ENCODE peak calls at places on chromosomes 13 and 19, in nine cellular contexts. X is GM23338, Y is A549, T is HCT116, F is Panc1, N is SK-N-SH, H is K562, M is HepG2, Z is GM12878. S is an unnamed sample.

GRCh38 chr13:51977606-51978005 is 33.6 kb downstream of the ATP7B start:
- DNase-seq in N (no peak), Y (no peak), X (no peak), F (no peak), Z (no peak), M (no peak), T (no peak), H (no peak), S (no peak)

GRCh38 chr13:40786568-40786996 is 2.8 kb upstream of the SLC25A15 start:
- DNase-seq in Z (no peak), F (no peak), T (no peak), X (no peak), Y (no peak), M (peak), N (no peak), H (peak), S (no peak)

GRCh38 chr19:55809381-55810058 is 22.3 kb downstream of the NLRP11 start:
- DNase-seq in M (peak), F (peak), Z (no peak), N (peak), T (peak), Y (peak), H (peak), X (peak), S (peak)

GRCh38 chr19:34145741-34146202 is 26.5 kb upstream of the LSM14A start:
- DNase-seq in F (no peak), M (peak), N (peak), Y (peak), T (peak), X (peak), Z (no peak), H (peak), S (peak)

GRCh38 chr19:29596080-29596479 is 10.0 kb upstream of the POP4 start:
- DNase-seq in N (no peak), H (peak), X (no peak), F (no peak), Z (no peak), M (no peak), Y (no peak), T (no peak), S (no peak)

GRCh38 chr13:93723316-93723715 is 496.7 kb downstream of the GPC6 start:
- DNase-seq in H (no peak), X (no peak), N (no peak), T (no peak), M (no peak), F (no peak), Z (no peak), Y (no peak), S (no peak)

GRCh38 chr19:18910010-18910409 is 9.2 kb downstream of the COPE start:
- DNase-seq in M (no peak), F (no peak), Y (no peak), Z (no peak), X (no peak), T (no peak), N (no peak), H (no peak), S (no peak)

GRCh38 chr13:32117696-32118095 is 86.1 kb downstream of the FRY start:
- DNase-seq in F (no peak), X (no peak), H (no peak), Z (no peak), Y (no peak), N (no peak), T (no peak), M (no peak), S (peak)

GRCh38 chr19:18663940-18664530 is 19.4 kb upstream of the CRTC1 start:
- DNase-seq in Z (no peak), N (no peak), M (no peak), Y (no peak), F (no peak), X (no peak), T (no peak), H (no peak), S (no peak)

GRCh38 chr13:73210218-73210883 is 151.5 kb downstream of the KLF5 start:
- DNase-seq in T (peak), Y (peak), F (no peak), Z (no peak), N (no peak), X (no peak), H (no peak), M (peak), S (no peak)

GRCh38 chr19:46745521-46746280 is at the start of gene FKRP:
- DNase-seq in T (no peak), Z (no peak), F (no peak), X (peak), N (peak), M (no peak), H (peak), Y (no peak), S (peak)

GRCh38 chr19:17073869-17074627 is 1.2 kb downstream of the HAUS8 start:
- DNase-seq in Z (no peak), M (no peak), H (peak), Y (no peak), T (no peak), F (no peak), N (no peak), X (peak), S (no peak)

DNA sequence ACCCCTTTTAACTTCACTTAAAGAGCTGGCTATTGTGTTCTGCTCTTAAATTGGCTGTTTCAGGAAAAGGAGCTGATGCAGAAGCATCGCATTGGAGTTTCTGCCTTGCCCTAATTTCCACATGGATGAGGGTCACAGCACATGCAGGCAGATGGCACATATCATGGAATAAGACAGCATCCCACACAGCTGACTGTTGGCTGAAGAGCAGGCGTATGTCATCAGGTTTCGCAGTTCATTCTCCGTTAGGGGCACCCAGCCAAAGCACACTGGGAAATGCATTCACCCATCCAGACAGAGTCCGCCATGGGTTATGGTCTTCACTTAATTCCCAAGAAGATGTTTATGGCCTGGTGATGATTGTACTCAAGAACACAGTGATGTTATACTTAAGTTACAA is 572.5 kb downstream of the LIG4 start:
- DNase-seq in Y (no peak), Z (no peak), M (no peak), F (no peak), N (no peak), T (no peak), X (no peak), H (no peak), S (no peak)
- TF ChIP-seq REST in Y (no peak), Z (no peak), M (no peak), F (no peak), N (no peak), T (no peak), X (no peak), H (no peak), S (no peak)

GRCh38 chr13:112619730-112620639 is 32.0 kb upstream of the TUBGCP3 start:
- DNase-seq in Y (peak), H (peak), N (no peak), F (no peak), X (peak), M (no peak), T (peak), Z (no peak), S (no peak)
- TF ChIP-seq REST in Y (no peak), H (no peak), N (no peak), F (no peak), X (no peak), M (no peak), T (no peak), Z (no peak), S (no peak)

GRCh38 chr19:32824136-32824835 is 45.3 kb downstream of the SLC7A9 start:
- DNase-seq in H (no peak), T (no peak), X (no peak), Z (no peak), Y (no peak), N (peak), F (no peak), M (no peak), S (no peak)
- TF ChIP-seq REST in H (no peak), T (no peak), X (no peak), Z (no peak), Y (no peak), N (no peak), F (no peak), M (no peak), S (no peak)

DNA sequence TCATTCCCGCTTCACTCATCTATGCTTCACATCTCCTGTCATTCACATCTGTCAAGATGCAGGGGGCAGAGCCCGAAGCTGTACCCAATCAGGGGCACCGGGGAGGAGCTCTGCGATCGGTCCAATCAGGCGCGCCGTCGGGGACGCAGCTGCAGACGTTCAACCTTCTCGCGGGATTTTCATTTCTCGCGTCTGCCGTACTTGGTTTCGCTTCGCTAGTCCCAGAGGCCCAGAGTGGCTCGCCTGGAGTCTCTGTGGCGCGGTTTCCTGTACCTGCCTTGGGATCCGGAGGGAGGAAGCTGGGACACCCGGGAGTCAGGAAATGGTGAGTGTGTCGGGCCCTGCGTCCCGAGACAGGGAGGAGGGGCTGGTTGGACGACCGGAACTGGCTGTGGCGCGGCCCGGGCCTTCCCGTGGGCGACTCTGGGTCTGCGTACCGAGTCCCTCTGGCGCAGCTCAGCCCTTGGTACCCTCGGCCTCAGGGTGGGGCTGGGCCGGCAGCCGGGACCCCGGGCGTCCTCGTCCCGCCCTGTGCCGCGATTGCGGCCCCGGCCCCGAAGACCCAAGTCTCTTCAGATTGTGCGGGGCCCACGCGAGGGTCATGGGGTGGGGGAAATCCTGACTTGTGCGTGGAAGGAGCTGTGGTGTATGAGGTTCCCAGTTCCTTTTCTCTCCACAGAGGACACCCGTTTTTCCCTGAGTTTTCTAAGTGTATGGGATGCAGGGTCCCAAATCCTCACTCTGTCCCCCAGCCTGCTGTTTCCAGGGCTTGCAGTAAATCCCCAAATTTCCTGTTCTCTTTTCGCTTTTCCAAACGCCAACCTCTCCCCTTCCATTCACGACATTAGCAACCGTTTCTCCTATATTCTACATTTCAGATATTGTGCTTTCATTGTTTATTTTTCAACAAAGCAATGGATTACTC is at the start of gene ZNF136:
- DNase-seq in Z (peak), X (peak), T (peak), M (peak), Y (peak), F (no peak), H (peak), N (peak), S (peak)
- TF ChIP-seq REST in Z (no peak), X (no peak), T (no peak), M (no peak), Y (peak), F (no peak), H (no peak), N (peak), S (peak)

GRCh38 chr13:23966221-23966690 is 69.0 kb upstream of the C1QTNF9B start:
- DNase-seq in H (no peak), T (no peak), Y (no peak), M (no peak), Z (no peak), N (no peak), X (no peak), F (no peak), S (no peak)

GRCh38 chr13:23965346-23965745 is 68.0 kb upstream of the C1QTNF9B start:
- DNase-seq in F (no peak), Z (no peak), T (no peak), X (no peak), M (no peak), H (no peak), Y (no peak), N (no peak), S (no peak)

GRCh38 chr13:23963947-23964346 is 66.6 kb upstream of the C1QTNF9B start:
- DNase-seq in F (no peak), X (no peak), M (no peak), N (no peak), Z (no peak), T (no peak), H (no peak), Y (no peak), S (no peak)

GRCh38 chr13:23966691-23967615 is 69.7 kb upstream of the C1QTNF9B start:
- DNase-seq in X (no peak), T (no peak), Y (no peak), Z (peak), N (no peak), F (no peak), M (no peak), H (no peak), S (no peak)

GRCh38 chr13:23969672-23970071 is 72.4 kb upstream of the C1QTNF9B start:
- DNase-seq in H (no peak), Y (peak), F (no peak), T (no peak), Z (no peak), X (no peak), M (peak), N (no peak), S (no peak)
- TF ChIP-seq REST in H (no peak), Y (no peak), F (no peak), T (no peak), Z (no peak), X (no peak), M (no peak), N (no peak), S (no peak)

DNA sequence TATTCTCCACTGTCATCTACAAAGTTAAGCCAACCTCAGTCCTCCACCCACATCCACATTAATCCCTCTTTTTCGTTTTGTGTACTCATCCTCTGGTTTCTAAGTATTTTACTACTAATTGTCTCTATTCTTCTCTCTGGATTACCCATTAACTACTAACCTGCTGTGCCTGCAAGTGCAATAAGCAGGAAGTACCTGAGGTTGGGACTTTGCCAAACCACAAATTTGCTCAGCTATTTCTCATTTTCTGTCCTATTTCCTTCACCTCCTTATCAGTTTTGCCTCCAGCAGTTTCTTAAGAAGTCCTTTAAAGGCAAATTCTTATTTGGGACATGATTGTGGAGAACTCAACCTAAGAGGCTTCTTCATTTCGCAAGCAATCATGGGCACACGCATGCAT is 1708.9 kb downstream of the SLITRK5 start:
- DNase-seq in H (no peak), T (peak), Y (peak), M (peak), Z (no peak), N (no peak), X (no peak), F (no peak), S (no peak)
- TF ChIP-seq REST in H (no peak), T (no peak), Y (no peak), M (no peak), Z (no peak), N (no peak), X (no peak), F (no peak), S (no peak)

GRCh38 chr19:41324231-41324702 is 14.3 kb downstream of the CCDC97 start:
- DNase-seq in Z (no peak), T (no peak), Y (peak), X (no peak), M (no peak), N (no peak), H (no peak), F (no peak), S (no peak)

GRCh38 chr19:41324921-41325639 is 15.1 kb downstream of the CCDC97 start:
- DNase-seq in T (no peak), N (peak), M (peak), H (peak), X (peak), Y (peak), Z (no peak), F (no peak), S (no peak)

GRCh38 chr19:41323023-41323422 is 13.1 kb downstream of the CCDC97 start:
- DNase-seq in N (no peak), F (no peak), Z (no peak), Y (no peak), H (no peak), M (no peak), T (no peak), X (no peak), S (no peak)

GRCh38 chr19:41322451-41322850 is 12.5 kb downstream of the CCDC97 start:
- DNase-seq in Y (no peak), T (no peak), X (no peak), F (no peak), H (no peak), N (no peak), M (no peak), Z (no peak), S (no peak)

GRCh38 chr19:41323430-41324125 is 13.6 kb downstream of the CCDC97 start:
- DNase-seq in F (no peak), N (peak), Y (peak), M (peak), X (peak), T (no peak), H (peak), Z (no peak), S (peak)
- TF ChIP-seq REST in F (no peak), N (no peak), Y (no peak), M (no peak), X (no peak), T (no peak), H (peak), Z (no peak), S (no peak)